ENCODE peak calls at places on chromosomes 12 and 14, in eight cellular contexts. O is H1; J is ELF-1; T is HT1080; S is CD4-positive, alpha-beta T cell; Z is NCI-H748 treated with DMSO at 0.1 percent for 48 hours; P is GM13976; I is GM04504. N is an unnamed sample.

GRCh38 chr14:36506732-36507614 is 13.1 kb downstream of the NKX2-1 start:
- DNase-seq in T (no peak), O (no peak), I (no peak), J (no peak), P (no peak), S (no peak), Z (no peak), N (no peak)

GRCh38 chr12:10136637-10137205 is 6.7 kb upstream of the CLEC7A start:
- DNase-seq in Z (peak), S (no peak), T (no peak), I (no peak), J (no peak), O (no peak), P (no peak), N (no peak)

GRCh38 chr12:4267904-4268548 is 5.5 kb upstream of the CCND2 start:
- DNase-seq in Z (no peak), S (no peak), I (no peak), O (no peak), J (no peak), T (no peak), P (no peak), N (no peak)

GRCh38 chr12:1503281-1503711 is 91.1 kb downstream of the FBXL14 start:
- DNase-seq in S (no peak), O (no peak), I (no peak), Z (no peak), P (no peak), J (no peak), T (no peak), N (no peak)

GRCh38 chr14:21073921-21074320 is 3.8 kb downstream of the ARHGEF40 start:
- DNase-seq in S (no peak), T (no peak), P (peak), O (no peak), I (no peak), J (no peak), Z (no peak), N (no peak)

GRCh38 chr12:75239987-75240386 is 30.3 kb upstream of the KCNC2 start:
- DNase-seq in T (no peak), O (no peak), P (peak), S (no peak), Z (no peak), J (no peak), I (no peak), N (no peak)

GRCh38 chr12:120760349-120761245 is 35.0 kb downstream of the ACADS start:
- DNase-seq in O (no peak), I (no peak), Z (no peak), S (peak), P (no peak), J (peak), T (no peak), N (no peak)

GRCh38 chr12:460301-461230 is 827 bp downstream of the B4GALNT3 start:
- DNase-seq in I (no peak), O (no peak), Z (no peak), T (no peak), P (peak), S (peak), J (no peak), N (peak)

GRCh38 chr14:96502621-96503251 is 554 bp downstream of the PAPOLA start:
- DNase-seq in S (no peak), Z (no peak), I (no peak), P (peak), T (peak), O (no peak), J (peak), N (peak)

GRCh38 chr12:121013715-121014114 is 2.6 kb downstream of the C12orf43 start:
- DNase-seq in J (no peak), S (no peak), T (no peak), P (no peak), I (no peak), Z (no peak), O (no peak), N (no peak)

GRCh38 chr14:55780156-55780946 is 200.3 kb downstream of the KTN1 start:
- DNase-seq in I (peak), O (no peak), Z (no peak), J (no peak), S (no peak), T (no peak), P (no peak), N (no peak)

GRCh38 chr14:101223561-101224162 is 320.1 kb upstream of the RTL1 start:
- DNase-seq in Z (no peak), P (no peak), T (no peak), I (no peak), O (no peak), S (no peak), J (no peak), N (no peak)

GRCh38 chr12:7935464-7935772 is 569 bp downstream of the SLC2A3 start:
- DNase-seq in P (no peak), S (no peak), J (no peak), Z (no peak), T (no peak), I (no peak), O (no peak), N (peak)

GRCh38 chr14:64758025-64758521 is 53.8 kb downstream of the PLEKHG3 start:
- DNase-seq in P (no peak), S (no peak), Z (no peak), I (no peak), J (peak), O (no peak), T (no peak), N (no peak)

GRCh38 chr12:117028254-117028653 is 71.0 kb downstream of the TESC start:
- DNase-seq in Z (no peak), P (no peak), J (no peak), S (no peak), I (no peak), O (no peak), T (no peak), N (no peak)

GRCh38 chr12:93484315-93484981 is 17.1 kb downstream of the MRPL42 start:
- DNase-seq in P (no peak), S (no peak), I (no peak), T (peak), Z (no peak), J (no peak), O (no peak), N (no peak)

GRCh38 chr12:93287152-93287551 is 90.6 kb upstream of the NUDT4 start:
- DNase-seq in P (no peak), J (no peak), S (no peak), T (no peak), O (no peak), Z (no peak), I (no peak), N (no peak)

GRCh38 chr14:30603402-30603801 is 18.7 kb upstream of the SCFD1 start:
- DNase-seq in O (no peak), T (peak), J (no peak), S (no peak), Z (no peak), I (no peak), P (no peak), N (no peak)

GRCh38 chr12:12072064-12072760 is 1.5 kb downstream of the BCL2L14 start:
- DNase-seq in Z (no peak), I (no peak), T (no peak), P (peak), S (peak), O (no peak), J (no peak), N (no peak)

GRCh38 chr12:27549231-27549800 is 25.3 kb downstream of the PPFIBP1 start:
- DNase-seq in O (no peak), Z (no peak), S (no peak), T (peak), P (no peak), J (no peak), I (peak), N (no peak)

GRCh38 chr12:92543359-92543758 is 159.4 kb upstream of the PLEKHG7 start:
- DNase-seq in P (no peak), Z (peak), J (peak), T (no peak), I (no peak), O (no peak), S (no peak), N (no peak)

GRCh38 chr12:105935981-105936380 is 202.8 kb downstream of the NUAK1 start:
- DNase-seq in Z (no peak), T (peak), I (peak), O (no peak), P (no peak), S (no peak), J (no peak), N (no peak)

GRCh38 chr12:28975564-28976340 is 173.3 kb upstream of the FAR2 start:
- DNase-seq in S (no peak), P (no peak), Z (no peak), T (no peak), O (no peak), J (no peak), I (no peak), N (no peak)

GRCh38 chr14:103056322-103057027 is 874 bp downstream of the CDC42BPB start:
- DNase-seq in J (no peak), Z (peak), I (peak), O (no peak), T (peak), P (no peak), S (no peak), N (peak)

GRCh38 chr12:119749666-119750065 is 81.7 kb downstream of the PRKAB1 start:
- DNase-seq in J (peak), I (no peak), O (no peak), S (no peak), P (no peak), Z (no peak), T (no peak), N (no peak)

GRCh38 chr14:24578558-24578957 is 2.5 kb upstream of the CTSG start:
- DNase-seq in J (no peak), I (no peak), Z (no peak), T (no peak), P (no peak), S (no peak), O (no peak), N (no peak)

GRCh38 chr14:76091036-76091435 is 60.7 kb upstream of the GPATCH2L start:
- DNase-seq in Z (no peak), I (peak), S (no peak), O (no peak), P (peak), T (peak), J (peak), N (peak)

GRCh38 chr12:58310828-58311273 is 369.5 kb downstream of the ATP23 start:
- DNase-seq in S (no peak), J (no peak), Z (no peak), O (no peak), T (peak), I (peak), P (no peak), N (no peak)

GRCh38 chr12:22543246-22544037 is 900 bp downstream of the C2CD5 start:
- DNase-seq in Z (peak), T (peak), J (peak), S (peak), O (no peak), P (peak), I (no peak), N (peak)